ENCODE peak calls at places on chromosomes 5 and 9, in six cellular contexts. One of them, this sample, is unnamed.
A peak's percentile ranks its signal among the peaks of the same experiment; 100 is the strongest.

GRCh38 chr5:11588803-11589202 is 315.4 kb downstream of the CTNND2 start:
- DNase-seq in WTC11: peak; percentile 34
- DNase-seq in fibroblast of lung: no peak
- DNase-seq in MCF 10A: no peak
- DNase-seq in A549: no peak
- DNase-seq in CD4-positive, alpha-beta T cell: no peak
- DNase-seq in this sample: peak; percentile 29

GRCh38 chr9:99231708-99232107 is 9.6 kb downstream of the SEC61B start:
- DNase-seq in WTC11: peak; percentile 49
- DNase-seq in fibroblast of lung: peak; percentile 8
- DNase-seq in MCF 10A: peak; percentile 23
- DNase-seq in A549: peak; percentile 7
- DNase-seq in CD4-positive, alpha-beta T cell: no peak
- DNase-seq in this sample: peak; percentile 28

GRCh38 chr5:79774171-79774854 is 84.7 kb downstream of the CMYA5 start:
- DNase-seq in WTC11: peak; percentile 83
- DNase-seq in fibroblast of lung: no peak
- DNase-seq in MCF 10A: peak; percentile 48
- DNase-seq in A549: peak; percentile 31
- DNase-seq in CD4-positive, alpha-beta T cell: no peak
- DNase-seq in this sample: peak; percentile 33

GRCh38 chr5:52204310-52204709 is 583.4 kb upstream of the ITGA1 start:
- DNase-seq in WTC11: no peak
- DNase-seq in fibroblast of lung: no peak
- DNase-seq in MCF 10A: no peak
- DNase-seq in A549: no peak
- DNase-seq in CD4-positive, alpha-beta T cell: no peak
- DNase-seq in this sample: no peak

GRCh38 chr5:120789918-120790714 is 326.0 kb downstream of the PRR16 start:
- DNase-seq in WTC11: no peak
- DNase-seq in fibroblast of lung: no peak
- DNase-seq in MCF 10A: no peak
- DNase-seq in A549: no peak
- DNase-seq in CD4-positive, alpha-beta T cell: no peak
- DNase-seq in this sample: no peak

GRCh38 chr5:67476995-67477394 is 280.4 kb upstream of the CD180 start:
- DNase-seq in WTC11: no peak
- DNase-seq in fibroblast of lung: no peak
- DNase-seq in MCF 10A: no peak
- DNase-seq in A549: no peak
- DNase-seq in CD4-positive, alpha-beta T cell: no peak
- DNase-seq in this sample: no peak

GRCh38 chr9:4137234-4137633 is 162.6 kb downstream of the GLIS3 start:
- DNase-seq in WTC11: no peak
- DNase-seq in fibroblast of lung: peak; percentile 87
- DNase-seq in MCF 10A: peak; percentile 85
- DNase-seq in A549: peak; percentile 91
- DNase-seq in CD4-positive, alpha-beta T cell: no peak
- DNase-seq in this sample: no peak

GRCh38 chr9:127049581-127049980 is 72.9 kb downstream of the ANGPTL2 start:
- DNase-seq in WTC11: no peak
- DNase-seq in fibroblast of lung: peak; percentile 16
- DNase-seq in MCF 10A: peak; percentile 40
- DNase-seq in A549: no peak
- DNase-seq in CD4-positive, alpha-beta T cell: no peak
- DNase-seq in this sample: no peak

GRCh38 chr5:115098041-115098702 is 71.5 kb downstream of the TRIM36 start:
- DNase-seq in WTC11: no peak
- DNase-seq in fibroblast of lung: peak; percentile 69
- DNase-seq in MCF 10A: peak; percentile 62
- DNase-seq in A549: peak; percentile 52
- DNase-seq in CD4-positive, alpha-beta T cell: no peak
- DNase-seq in this sample: peak; percentile 30

GRCh38 chr9:7177383-7177782 is 419.6 kb downstream of the KDM4C start:
- DNase-seq in WTC11: no peak
- DNase-seq in fibroblast of lung: no peak
- DNase-seq in MCF 10A: peak; percentile 14
- DNase-seq in A549: no peak
- DNase-seq in CD4-positive, alpha-beta T cell: no peak
- DNase-seq in this sample: no peak

GRCh38 chr5:93395891-93396465 is 185.0 kb downstream of the NR2F1-AS1 start:
- DNase-seq in WTC11: no peak
- DNase-seq in fibroblast of lung: peak; percentile 42
- DNase-seq in MCF 10A: no peak
- DNase-seq in A549: no peak
- DNase-seq in CD4-positive, alpha-beta T cell: no peak
- DNase-seq in this sample: no peak

GRCh38 chr5:1423901-1424603 is 21.2 kb downstream of the SLC6A3 start:
- DNase-seq in WTC11: no peak
- DNase-seq in fibroblast of lung: no peak
- DNase-seq in MCF 10A: no peak
- DNase-seq in A549: no peak
- DNase-seq in CD4-positive, alpha-beta T cell: no peak
- DNase-seq in this sample: no peak

GRCh38 chr5:948472-949274 is 56.0 kb downstream of the TRIP13 start:
- DNase-seq in WTC11: no peak
- DNase-seq in fibroblast of lung: no peak
- DNase-seq in MCF 10A: no peak
- DNase-seq in A549: no peak
- DNase-seq in CD4-positive, alpha-beta T cell: no peak
- DNase-seq in this sample: no peak

GRCh38 chr5:77379558-77380061 is 112.5 kb downstream of the WDR41 start:
- DNase-seq in WTC11: no peak
- DNase-seq in fibroblast of lung: no peak
- DNase-seq in MCF 10A: no peak
- DNase-seq in A549: no peak
- DNase-seq in CD4-positive, alpha-beta T cell: peak; percentile 17
- DNase-seq in this sample: no peak

GRCh38 chr9:90009447-90009846 is 404.6 kb downstream of the GADD45G start:
- DNase-seq in WTC11: no peak
- DNase-seq in fibroblast of lung: no peak
- DNase-seq in MCF 10A: no peak
- DNase-seq in A549: no peak
- DNase-seq in CD4-positive, alpha-beta T cell: no peak
- DNase-seq in this sample: no peak

GRCh38 chr9:113962391-113962790 is 86.3 kb downstream of the ZNF618 start:
- DNase-seq in WTC11: no peak
- DNase-seq in fibroblast of lung: no peak
- DNase-seq in MCF 10A: no peak
- DNase-seq in A549: no peak
- DNase-seq in CD4-positive, alpha-beta T cell: no peak
- DNase-seq in this sample: no peak

GRCh38 chr5:72427016-72427415 is 80.2 kb downstream of the ZNF366 start:
- DNase-seq in WTC11: no peak
- DNase-seq in fibroblast of lung: no peak
- DNase-seq in MCF 10A: no peak
- DNase-seq in A549: no peak
- DNase-seq in CD4-positive, alpha-beta T cell: no peak
- DNase-seq in this sample: no peak

GRCh38 chr9:109115931-109116541 is 3.7 kb downstream of the TMEM245 start:
- DNase-seq in WTC11: no peak
- DNase-seq in fibroblast of lung: peak; percentile 51
- DNase-seq in MCF 10A: no peak
- DNase-seq in A549: no peak
- DNase-seq in CD4-positive, alpha-beta T cell: no peak
- DNase-seq in this sample: no peak

GRCh38 chr5:168592014-168592368 is 12.8 kb upstream of the PANK3 start:
- DNase-seq in WTC11: no peak
- DNase-seq in fibroblast of lung: peak; percentile 42
- DNase-seq in MCF 10A: peak; percentile 59
- DNase-seq in A549: peak; percentile 31
- DNase-seq in CD4-positive, alpha-beta T cell: no peak
- DNase-seq in this sample: no peak

GRCh38 chr5:98965226-98965625 is 36.4 kb upstream of the CHD1 start:
- DNase-seq in WTC11: no peak
- DNase-seq in fibroblast of lung: no peak
- DNase-seq in MCF 10A: no peak
- DNase-seq in A549: no peak
- DNase-seq in CD4-positive, alpha-beta T cell: no peak
- DNase-seq in this sample: no peak

GRCh38 chr5:59038169-59039002 is 455.5 kb downstream of the RAB3C start:
- DNase-seq in WTC11: peak; percentile 21
- DNase-seq in fibroblast of lung: peak; percentile 37
- DNase-seq in MCF 10A: no peak
- DNase-seq in A549: peak; percentile 71
- DNase-seq in CD4-positive, alpha-beta T cell: no peak
- DNase-seq in this sample: no peak

GRCh38 chr5:109946610-109947009 is 256.9 kb downstream of the MAN2A1 start:
- DNase-seq in WTC11: no peak
- DNase-seq in fibroblast of lung: no peak
- DNase-seq in MCF 10A: no peak
- DNase-seq in A549: no peak
- DNase-seq in CD4-positive, alpha-beta T cell: no peak
- DNase-seq in this sample: no peak

GRCh38 chr5:140802781-140803271 is 2.0 kb downstream of the PCDHA3 start:
- DNase-seq in WTC11: no peak
- DNase-seq in fibroblast of lung: no peak
- DNase-seq in MCF 10A: no peak
- DNase-seq in A549: no peak
- DNase-seq in CD4-positive, alpha-beta T cell: no peak
- DNase-seq in this sample: no peak

GRCh38 chr9:107782381-107782780 is 292.8 kb upstream of the KLF4 start:
- DNase-seq in WTC11: no peak
- DNase-seq in fibroblast of lung: peak; percentile 72
- DNase-seq in MCF 10A: no peak
- DNase-seq in A549: no peak
- DNase-seq in CD4-positive, alpha-beta T cell: no peak
- DNase-seq in this sample: no peak

GRCh38 chr5:155148694-155149093 is 135.1 kb downstream of the KIF4B start:
- DNase-seq in WTC11: no peak
- DNase-seq in fibroblast of lung: no peak
- DNase-seq in MCF 10A: no peak
- DNase-seq in A549: no peak
- DNase-seq in CD4-positive, alpha-beta T cell: no peak
- DNase-seq in this sample: no peak

GRCh38 chr9:129570450-129571297 is 50.2 kb downstream of the C9orf50 start:
- DNase-seq in WTC11: no peak
- DNase-seq in fibroblast of lung: peak; percentile 87
- DNase-seq in MCF 10A: peak; percentile 95
- DNase-seq in A549: peak; percentile 95
- DNase-seq in CD4-positive, alpha-beta T cell: no peak
- DNase-seq in this sample: no peak

GRCh38 chr9:84879631-84880030 is 210.1 kb downstream of the NTRK2 start:
- DNase-seq in WTC11: no peak
- DNase-seq in fibroblast of lung: no peak
- DNase-seq in MCF 10A: no peak
- DNase-seq in A549: no peak
- DNase-seq in CD4-positive, alpha-beta T cell: no peak
- DNase-seq in this sample: no peak

GRCh38 chr5:77928776-77929175 is 152.6 kb upstream of the TBCA start:
- DNase-seq in WTC11: no peak
- DNase-seq in fibroblast of lung: no peak
- DNase-seq in MCF 10A: no peak
- DNase-seq in A549: no peak
- DNase-seq in CD4-positive, alpha-beta T cell: no peak
- DNase-seq in this sample: no peak

GRCh38 chr9:111974092-111974681 is 77.6 kb downstream of the UGCG start:
- DNase-seq in WTC11: no peak
- DNase-seq in fibroblast of lung: peak; percentile 58
- DNase-seq in MCF 10A: peak; percentile 33
- DNase-seq in A549: no peak
- DNase-seq in CD4-positive, alpha-beta T cell: no peak
- DNase-seq in this sample: no peak

GRCh38 chr5:10461041-10461440 is 19.4 kb downstream of the ROPN1L start:
- DNase-seq in WTC11: no peak
- DNase-seq in fibroblast of lung: no peak
- DNase-seq in MCF 10A: no peak
- DNase-seq in A549: no peak
- DNase-seq in CD4-positive, alpha-beta T cell: no peak
- DNase-seq in this sample: no peak
- TF ChIP-seq CTCF in WTC11: no peak
- TF ChIP-seq CTCF in fibroblast of lung: no peak
- TF ChIP-seq CTCF in MCF 10A: no peak
- TF ChIP-seq CTCF in A549: no peak
- TF ChIP-seq CTCF in CD4-positive, alpha-beta T cell: no peak
- TF ChIP-seq CTCF in this sample: no peak

DNA sequence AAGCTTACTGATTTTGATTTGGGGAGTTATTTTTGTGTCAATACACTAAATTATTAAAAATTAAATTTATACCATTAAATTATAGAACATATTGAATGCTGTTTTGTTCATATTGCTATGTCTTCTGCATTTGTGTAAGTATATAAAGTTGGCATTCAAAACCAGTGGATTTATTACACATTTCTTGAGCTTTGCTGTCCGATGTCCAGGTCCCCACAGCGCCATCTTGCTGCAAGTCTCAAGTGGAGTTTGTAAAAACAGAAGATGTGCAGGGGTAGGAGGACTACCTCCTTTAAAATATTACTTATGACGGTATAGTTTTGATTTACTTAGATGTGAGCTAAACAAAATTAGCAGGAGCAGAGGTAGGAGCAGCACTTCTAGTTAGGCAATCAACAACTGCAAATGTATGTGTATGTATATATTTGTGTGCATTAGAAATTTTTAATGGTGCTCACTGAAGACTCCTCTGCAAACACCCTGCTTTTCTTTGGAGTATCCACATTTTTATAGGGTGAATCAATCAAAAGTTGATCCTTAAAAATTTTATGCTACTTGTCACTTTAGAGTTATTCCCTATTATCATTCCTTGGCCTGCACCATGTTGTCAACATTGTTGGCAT is 37.4 kb downstream of the CPEB4 start:
- DNase-seq in WTC11: peak; percentile 31
- DNase-seq in fibroblast of lung: peak; percentile 72
- DNase-seq in MCF 10A: peak; percentile 77
- DNase-seq in A549: peak; percentile 69
- DNase-seq in CD4-positive, alpha-beta T cell: peak; percentile 20
- DNase-seq in this sample: peak; percentile 51
- TF ChIP-seq CTCF in WTC11: no peak
- TF ChIP-seq CTCF in fibroblast of lung: peak; percentile 47
- TF ChIP-seq CTCF in MCF 10A: peak; percentile 66
- TF ChIP-seq CTCF in A549: peak; percentile 56
- TF ChIP-seq CTCF in CD4-positive, alpha-beta T cell: peak; percentile 66
- TF ChIP-seq CTCF in this sample: peak; percentile 43

GRCh38 chr5:73496984-73497457 is 1.2 kb upstream of the BTF3 start:
- DNase-seq in WTC11: no peak
- DNase-seq in fibroblast of lung: peak; percentile 79
- DNase-seq in MCF 10A: peak; percentile 77
- DNase-seq in A549: peak; percentile 85
- DNase-seq in CD4-positive, alpha-beta T cell: no peak
- DNase-seq in this sample: no peak
- TF ChIP-seq CTCF in WTC11: no peak
- TF ChIP-seq CTCF in fibroblast of lung: peak; percentile 18
- TF ChIP-seq CTCF in MCF 10A: peak; percentile 39
- TF ChIP-seq CTCF in A549: peak; percentile 51
- TF ChIP-seq CTCF in CD4-positive, alpha-beta T cell: no peak
- TF ChIP-seq CTCF in this sample: peak; percentile 52

GRCh38 chr5:94972268-94972667 is 312.6 kb downstream of the MCTP1 start:
- DNase-seq in WTC11: no peak
- DNase-seq in fibroblast of lung: no peak
- DNase-seq in MCF 10A: no peak
- DNase-seq in A549: no peak
- DNase-seq in CD4-positive, alpha-beta T cell: no peak
- DNase-seq in this sample: no peak

GRCh38 chr5:94967525-94967924 is 317.4 kb downstream of the MCTP1 start:
- DNase-seq in WTC11: no peak
- DNase-seq in fibroblast of lung: no peak
- DNase-seq in MCF 10A: no peak
- DNase-seq in A549: no peak
- DNase-seq in CD4-positive, alpha-beta T cell: no peak
- DNase-seq in this sample: no peak

GRCh38 chr5:94968507-94969095 is 316.3 kb downstream of the MCTP1 start:
- DNase-seq in WTC11: no peak
- DNase-seq in fibroblast of lung: peak; percentile 83
- DNase-seq in MCF 10A: peak; percentile 71
- DNase-seq in A549: peak; percentile 71
- DNase-seq in CD4-positive, alpha-beta T cell: no peak
- DNase-seq in this sample: peak; percentile 38

GRCh38 chr5:94969174-94969573 is 315.7 kb downstream of the MCTP1 start:
- DNase-seq in WTC11: no peak
- DNase-seq in fibroblast of lung: peak; percentile 69
- DNase-seq in MCF 10A: peak; percentile 32
- DNase-seq in A549: peak; percentile 41
- DNase-seq in CD4-positive, alpha-beta T cell: no peak
- DNase-seq in this sample: no peak
- TF ChIP-seq CTCF in WTC11: no peak
- TF ChIP-seq CTCF in fibroblast of lung: no peak
- TF ChIP-seq CTCF in MCF 10A: peak; percentile 38
- TF ChIP-seq CTCF in A549: no peak
- TF ChIP-seq CTCF in CD4-positive, alpha-beta T cell: no peak
- TF ChIP-seq CTCF in this sample: no peak